ENCODE peak calls at places on chromosomes 7 and 10, in five cellular contexts. R is A549; I is activated CD8-positive, alpha-beta memory T cell treated with anti-CD3 and anti-CD28 coated beads for 1 hour; A is activated T-cell treated with anti-CD3 and anti-CD28 coated beads, Interleukin-2, amount 50 U/mL, for 72 hours; C is Karpas-422. Y is an unnamed sample.
A peak's percentile ranks its signal among the peaks of the same experiment; 100 is the strongest.

GRCh38 chr7:124701955-124702354 is 63.6 kb downstream of the GPR37 start:
- DNase-seq in C (no peak), A (no peak), I (no peak), R (no peak), Y (no peak)

GRCh38 chr7:42750142-42750541 is 161.7 kb downstream of the C7orf25 start:
- DNase-seq in C (no peak), A (no peak), R (no peak), I (no peak), Y (no peak)

GRCh38 chr10:125157473-125157865 is 2.9 kb downstream of the CTBP2 start:
- DNase-seq in I (no peak), C (no peak), A (no peak), R (no peak), Y (no peak)

GRCh38 chr10:122140477-122140902 is 130.6 kb upstream of the BTBD16 start:
- DNase-seq in C (no peak), I (no peak), A (no peak), R (peak; percentile 82), Y (no peak)

GRCh38 chr10:35822316-35822715 is 180.2 kb upstream of the FZD8 start:
- DNase-seq in A (no peak), R (peak; percentile 33), I (no peak), C (no peak), Y (no peak)

GRCh38 chr10:26215923-26216576 is 524 bp upstream of the GAD2 start:
- DNase-seq in A (peak; percentile 59), R (no peak), C (no peak), I (no peak), Y (no peak)

GRCh38 chr7:5591547-5591899 is 167.9 kb upstream of the TNRC18 start:
- DNase-seq in R (peak; percentile 74), A (no peak), C (no peak), I (no peak), Y (no peak)

GRCh38 chr10:129474642-129475041 is 7.6 kb downstream of the MGMT start:
- DNase-seq in C (no peak), A (no peak), R (no peak), I (no peak), Y (no peak)

GRCh38 chr7:101370836-101371235 is 8.2 kb downstream of the COL26A1 start:
- DNase-seq in A (no peak), R (no peak), C (no peak), I (no peak), Y (no peak)

GRCh38 chr10:103510046-103510685 is 16.7 kb downstream of the NEURL1 start:
- DNase-seq in A (no peak), C (no peak), R (no peak), I (no peak), Y (no peak)

GRCh38 chr10:43863859-43864591 is 215.3 kb upstream of the ZNF32 start:
- DNase-seq in C (no peak), A (no peak), R (peak; percentile 50), I (no peak), Y (no peak)

GRCh38 chr7:16114633-16115032 is 306.7 kb downstream of the CRPPA start:
- DNase-seq in R (peak; percentile 37), I (no peak), C (peak; percentile 47), A (no peak), Y (no peak)

GRCh38 chr7:55731931-55732330 is 130.6 kb downstream of the SEPTIN14 start:
- DNase-seq in R (no peak), A (no peak), I (no peak), C (no peak), Y (no peak)

GRCh38 chr7:142855756-142856564 is 1.1 kb downstream of the EPHB6 start:
- DNase-seq in R (no peak), I (no peak), A (no peak), C (no peak), Y (no peak)

GRCh38 chr7:24755541-24756416 is 1.5 kb downstream of the GSDME start:
- DNase-seq in C (no peak), I (no peak), A (peak; percentile 24), R (no peak), Y (no peak)

GRCh38 chr7:21113609-21114416 is 314.1 kb upstream of the SP4 start:
- DNase-seq in I (no peak), A (no peak), C (no peak), R (no peak), Y (no peak)

GRCh38 chr7:123673752-123674398 is 18.2 kb downstream of the LMOD2 start:
- DNase-seq in C (no peak), I (no peak), A (no peak), R (no peak), Y (no peak)

GRCh38 chr7:49774459-49775064 is 1.1 kb downstream of the VWC2 start:
- DNase-seq in I (no peak), C (no peak), A (no peak), R (no peak), Y (no peak)

GRCh38 chr7:72190166-72190565 is 222.0 kb downstream of the CALN1 start:
- DNase-seq in I (no peak), C (no peak), R (no peak), A (no peak), Y (no peak)

GRCh38 chr10:61097026-61097425 is 153.0 kb upstream of the RHOBTB1 start:
- DNase-seq in R (no peak), C (no peak), A (no peak), I (no peak), Y (no peak)

GRCh38 chr7:82419200-82419599 is 24.4 kb downstream of the CACNA2D1 start:
- DNase-seq in A (no peak), I (no peak), R (no peak), C (no peak), Y (no peak)

GRCh38 chr10:95906675-95907453 is 911 bp upstream of the CC2D2B start:
- DNase-seq in C (peak; percentile 60), A (peak; percentile 44), I (no peak), R (peak; percentile 70), Y (no peak)

GRCh38 chr7:159030490-159031134 is 114.1 kb downstream of the VIPR2 start:
- DNase-seq in A (peak; percentile 35), I (no peak), R (peak; percentile 69), C (no peak), Y (no peak)

GRCh38 chr7:139121-139520 is 53.2 kb upstream of the FAM20C start:
- DNase-seq in R (no peak), I (no peak), A (no peak), C (no peak), Y (no peak)

GRCh38 chr10:129912161-129912917 is 51.7 kb downstream of the EBF3 start:
- DNase-seq in R (no peak), I (no peak), C (no peak), A (no peak), Y (no peak)

GRCh38 chr10:132407846-132408278 is 10.9 kb downstream of the PWWP2B start:
- DNase-seq in R (no peak), I (no peak), C (no peak), A (no peak), Y (no peak)

GRCh38 chr10:14904316-14904732 is 25.7 kb downstream of the SUV39H2 start:
- DNase-seq in I (no peak), A (peak; percentile 11), R (peak; percentile 43), C (peak; percentile 81), Y (no peak)

GRCh38 chr7:69657331-69657730 is 59.1 kb downstream of the AUTS2 start:
- DNase-seq in C (no peak), I (no peak), A (no peak), R (no peak), Y (no peak)

GRCh38 chr10:96513686-96514551 is at the start of gene TLL2:
- DNase-seq in A (peak; percentile 79), R (peak; percentile 90), I (no peak), C (peak; percentile 88), Y (peak; percentile 56)

GRCh38 chr7:154684651-154685563 is 318.0 kb downstream of the PAXIP1 start:
- DNase-seq in R (no peak), A (no peak), I (no peak), C (no peak), Y (no peak)

GRCh38 chr7:40808409-40808942 is 673.7 kb downstream of the SUGCT start:
- DNase-seq in R (peak; percentile 5), C (no peak), A (no peak), I (no peak), Y (no peak)

GRCh38 chr10:15856328-15857000 is 3.8 kb downstream of the MINDY3 start:
- DNase-seq in I (no peak), R (no peak), C (no peak), A (no peak), Y (no peak)